ENCODE peak calls at places on chromosomes 3 and 15, in eight cellular contexts. J, H, E, A, Y, L, S and V are unnamed samples.

GRCh38 chr3:15499536-15499935 is 22.0 kb downstream of the COLQ start:
- DNase-seq in A (no peak), S (no peak), L (no peak), J (no peak), Y (no peak), E (no peak), H (no peak), V (no peak)

GRCh38 chr15:94412979-94413741 is 181.8 kb downstream of the MCTP2 start:
- DNase-seq in S (no peak), A (peak; percentile 35), J (no peak), E (no peak), H (no peak), Y (peak; percentile 27), L (no peak), V (no peak)

GRCh38 chr3:192033246-192033645 is 572.3 kb downstream of the PYDC2 start:
- DNase-seq in A (no peak), L (no peak), J (no peak), E (no peak), S (no peak), H (no peak), Y (no peak), V (no peak)

GRCh38 chr3:119849126-119849525 is 67.2 kb downstream of the NR1I2 start:
- DNase-seq in H (no peak), S (no peak), E (no peak), Y (no peak), A (no peak), L (no peak), J (no peak), V (no peak)

GRCh38 chr3:183359036-183359435 is 69.4 kb downstream of the MCF2L2 start:
- DNase-seq in Y (no peak), A (no peak), E (no peak), H (no peak), J (no peak), S (peak; percentile 75), L (no peak), V (no peak)

GRCh38 chr3:66431494-66431893 is 69.3 kb downstream of the LRIG1 start:
- DNase-seq in J (no peak), E (no peak), L (peak; percentile 64), Y (peak; percentile 76), A (peak; percentile 15), S (peak; percentile 78), H (no peak), V (no peak)

GRCh38 chr3:44065311-44065710 is 176.4 kb upstream of the TOPAZ1 start:
- DNase-seq in H (no peak), E (peak; percentile 70), L (no peak), A (peak; percentile 53), Y (peak; percentile 42), J (no peak), S (no peak), V (no peak)

GRCh38 chr3:11556851-11557644 is 86.7 kb downstream of the VGLL4 start:
- DNase-seq in H (no peak), J (no peak), L (peak; percentile 84), Y (peak; percentile 92), E (no peak), A (no peak), S (peak; percentile 96), V (no peak)

GRCh38 chr3:54180926-54181325 is 58.6 kb downstream of the CACNA2D3 start:
- DNase-seq in L (no peak), Y (no peak), S (no peak), J (no peak), A (no peak), E (no peak), H (no peak), V (no peak)

GRCh38 chr3:37453393-37454391 is 279.3 kb upstream of the LRRFIP2 start:
- DNase-seq in Y (no peak), H (no peak), A (no peak), L (peak; percentile 78), E (no peak), S (no peak), J (peak; percentile 37), V (no peak)

GRCh38 chr3:45889278-45889833 is 3.0 kb downstream of the CCR9 start:
- DNase-seq in L (no peak), E (no peak), A (no peak), S (no peak), H (no peak), J (no peak), Y (no peak), V (no peak)